ENCODE peak calls at places on chromosomes 1 and 21, in four cellular contexts. V, T, C and B are unnamed samples. For H3K9me3, the result is how much of the 10 kb centered on the place peaks cover.

GRCh38 chr1:28416509-28417194 is 47.1 kb downstream of the PHACTR4 start:
- DNase-seq in V (no peak), T (no peak), C (no peak), B (no peak)

GRCh38 chr1:6489799-6490180 is 1.7 kb downstream of the PLEKHG5 start:
- DNase-seq in V (peak), T (peak), C (peak), B (peak)

GRCh38 chr1:28783363-28783762 is 28.6 kb upstream of the OPRD1 start:
- DNase-seq in V (no peak), T (no peak), C (no peak), B (no peak)

GRCh38 chr21:24509131-24509530 is 1098.2 kb downstream of the MRPL39 start:
- DNase-seq in V (no peak), T (no peak), C (no peak), B (no peak)

GRCh38 chr1:114510235-114511047 is 562 bp downstream of the TRIM33 start:
- DNase-seq in V (peak), T (peak), C (peak), B (peak)

GRCh38 chr21:42537106-42537742 is 23.6 kb downstream of the SLC37A1 start:
- DNase-seq in V (no peak), T (peak), C (no peak), B (no peak)

GRCh38 chr1:211476200-211476849 is 15.6 kb downstream of the RD3 start:
- DNase-seq in V (no peak), T (peak), C (peak), B (peak)

GRCh38 chr1:42737257-42737656 is 2.8 kb downstream of the CLDN19 start:
- DNase-seq in V (peak), T (peak), C (no peak), B (no peak)

GRCh38 chr1:20616468-20617156 is 16.6 kb upstream of the PINK1 start:
- DNase-seq in V (no peak), T (no peak), C (no peak), B (no peak)

GRCh38 chr1:199736646-199737045 is 290.9 kb upstream of the NR5A2 start:
- DNase-seq in V (no peak), T (no peak), C (no peak), B (no peak)

GRCh38 chr21:31682625-31683024 is 23.1 kb downstream of the SOD1 start:
- DNase-seq in V (no peak), T (no peak), C (no peak), B (no peak)
- H3K9me3 ChIP-seq in V (under half), T (under half), C (under half), B (under half)

DNA sequence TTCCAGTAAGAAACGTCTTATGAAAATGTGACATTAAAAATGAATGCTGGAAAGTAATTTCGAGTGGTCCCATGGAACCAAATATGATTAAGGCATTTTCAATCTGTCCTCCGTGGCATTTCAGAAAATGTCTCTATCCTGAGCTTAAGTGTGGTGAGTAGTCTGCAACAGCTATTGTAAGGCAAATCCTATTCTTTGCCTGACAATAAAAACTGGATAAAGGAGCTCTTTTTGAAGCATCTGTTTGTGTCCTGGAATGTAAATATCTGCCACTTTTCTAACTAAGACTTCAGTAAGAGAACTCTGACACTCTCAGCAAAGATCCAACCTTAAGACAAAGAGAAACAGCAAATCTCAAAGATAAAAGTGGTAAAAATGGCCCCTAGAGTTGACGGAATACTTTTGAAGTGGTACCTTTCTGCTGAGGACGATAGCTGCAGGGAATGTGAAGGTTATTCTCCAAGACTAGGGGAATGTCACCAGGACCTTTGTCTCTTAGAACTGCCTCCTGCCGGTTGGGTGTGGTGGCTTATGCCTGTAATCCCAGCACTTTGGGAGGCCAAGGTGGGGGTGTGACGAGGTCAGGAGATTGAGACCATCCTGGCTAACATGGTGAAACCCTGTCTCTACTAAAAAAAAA is 486.7 kb upstream of the ZP4 start:
- DNase-seq in V (no peak), T (no peak), C (no peak), B (no peak)
- H3K9me3 ChIP-seq in V (under half), T (under half), C (under half), B (under half)

DNA sequence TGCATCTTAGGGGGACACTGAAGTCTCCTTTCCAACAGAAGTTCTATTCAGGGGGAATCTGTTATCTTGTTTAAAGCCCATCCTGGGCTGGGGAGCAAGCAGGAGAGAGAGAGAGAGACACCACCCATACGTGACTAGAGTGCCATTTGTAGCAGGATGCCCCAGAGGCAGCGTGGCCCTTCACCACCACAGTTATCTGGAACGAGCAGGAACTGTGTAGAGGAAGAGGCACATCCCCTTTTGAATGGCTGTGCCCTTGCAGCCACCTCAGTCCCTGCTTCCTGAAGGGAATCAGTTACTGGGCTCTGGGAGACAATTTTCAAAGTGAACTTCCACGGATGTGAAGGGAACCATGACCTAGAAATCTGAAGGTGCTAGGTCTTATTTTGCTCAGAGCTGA is 19.4 kb upstream of the LAMTOR5 start:
- DNase-seq in V (no peak), T (no peak), C (no peak), B (no peak)
- H3K9me3 ChIP-seq in V (under half), T (under half), C (under half), B (under half)

DNA sequence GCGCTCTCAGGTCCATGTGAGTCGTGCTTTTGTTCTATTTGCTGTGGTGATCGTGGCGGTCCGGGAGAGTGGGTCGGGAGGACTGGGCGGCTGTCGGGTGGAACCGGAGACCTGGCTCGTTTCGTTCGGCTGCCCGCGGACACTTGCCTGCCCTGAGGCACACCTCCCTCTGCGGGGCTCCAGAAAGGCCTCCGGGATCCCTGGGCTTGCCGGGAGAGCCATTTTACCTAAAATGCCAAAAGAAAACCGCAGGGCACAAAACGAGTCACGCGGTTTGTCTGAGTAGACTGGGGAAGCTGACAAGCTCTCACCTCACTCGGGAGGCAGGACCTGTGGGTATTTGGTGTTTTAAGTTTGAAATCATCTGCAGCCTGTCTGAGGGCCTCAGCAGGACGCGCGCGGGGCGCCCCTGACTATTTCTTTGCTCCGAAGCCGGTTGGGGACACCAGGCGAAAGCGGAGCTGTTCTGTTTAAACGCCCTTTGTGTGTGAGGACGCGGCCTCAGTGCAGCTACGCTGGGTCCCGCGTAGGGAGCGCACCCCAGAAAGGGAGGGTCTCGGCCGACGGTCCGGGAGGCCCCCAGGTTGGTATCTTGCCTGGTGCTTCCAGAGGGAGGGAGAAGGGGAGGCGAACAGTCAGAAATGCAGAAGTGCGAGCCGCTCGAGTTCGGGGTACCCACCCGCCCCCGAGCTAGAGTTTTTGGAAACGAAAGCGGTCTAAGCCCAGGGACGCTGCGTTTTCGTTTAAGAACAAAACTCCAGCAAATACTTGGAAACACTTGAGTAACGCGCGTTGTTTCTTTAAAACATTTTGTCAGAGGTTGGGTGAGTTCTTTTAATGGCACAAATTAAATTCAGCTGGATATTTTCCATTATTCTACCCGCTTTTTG is 996 bp downstream of the LHX8 start:
- DNase-seq in V (peak), T (no peak), C (no peak), B (no peak)
- H3K9me3 ChIP-seq in V (under half), T (under half), C (under half), B (under half)

GRCh38 chr1:159431904-159432303 is at the start of gene OR10J4:
- DNase-seq in V (no peak), T (no peak), C (no peak), B (no peak)
- H3K9me3 ChIP-seq in V (under half), T (under half), C (under half), B (under half)

DNA sequence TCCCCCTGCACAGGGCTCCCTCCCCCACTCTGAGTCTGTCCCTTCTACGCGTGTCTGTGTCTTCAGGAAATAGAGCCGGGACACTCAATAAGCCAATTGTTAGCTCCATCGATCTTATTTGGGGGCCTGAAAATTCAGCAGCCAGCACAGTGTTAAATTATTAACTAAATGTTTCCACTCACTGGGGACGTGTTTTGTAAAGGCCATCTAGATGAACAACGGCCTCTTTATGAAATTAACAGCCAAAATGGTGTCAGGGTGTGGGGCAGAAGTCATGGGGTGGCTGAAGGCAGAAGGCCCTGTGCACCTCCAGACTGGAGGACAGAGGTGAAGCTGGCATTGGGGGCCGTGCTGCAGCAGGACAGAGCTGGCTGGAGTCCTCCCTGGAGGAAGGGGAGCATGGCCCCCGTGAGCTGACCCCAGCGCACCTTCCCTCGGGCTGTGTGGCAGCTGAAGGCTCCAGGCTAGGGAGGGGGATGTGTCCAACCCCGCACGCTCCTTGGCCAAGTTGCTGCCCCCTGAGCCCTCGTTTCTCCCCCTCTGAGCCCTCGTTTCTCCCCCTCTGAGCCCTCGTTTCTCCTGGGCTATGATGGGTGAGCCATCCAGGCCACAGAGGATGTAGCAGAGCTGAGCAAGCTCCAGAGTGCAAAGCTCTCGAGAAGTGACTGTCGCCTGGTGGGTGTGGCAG is 113.8 kb upstream of the ARHGEF16 start:
- DNase-seq in V (no peak), T (no peak), C (no peak), B (no peak)
- H3K9me3 ChIP-seq in V (under half), T (under half), C (under half), B (under half)

DNA sequence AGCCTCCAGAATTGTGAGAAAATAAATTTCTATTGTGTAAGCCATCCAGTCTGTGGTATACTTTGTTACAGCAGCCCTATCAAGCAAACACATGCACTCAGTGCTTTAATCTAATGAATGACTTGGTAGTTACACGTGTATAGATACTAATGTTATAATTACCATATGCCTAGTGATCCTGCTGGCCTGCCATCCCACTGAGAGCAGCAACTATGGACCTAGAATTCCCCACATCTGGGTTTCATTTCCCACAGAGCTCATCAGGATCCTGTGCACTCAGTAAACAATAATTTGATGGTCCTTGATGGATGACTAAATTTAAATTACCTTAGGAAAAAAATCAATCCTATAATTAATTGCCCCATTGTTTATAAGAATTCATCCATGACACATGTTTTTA is 86.5 kb upstream of the RGS1 start:
- DNase-seq in V (no peak), T (no peak), C (no peak), B (no peak)
- H3K9me3 ChIP-seq in V (under half), T (under half), C (under half), B (under half)